ENCODE peak calls at places on chromosomes 6 and 20, in five cellular contexts. R is AG10803, C is PC-9, L is nephron progenitor cell, S is thyroid gland. F is an unnamed sample.

GRCh38 chr6:170026272-170027110 is 264.4 kb downstream of the DLL1 start:
- DNase-seq in R (no peak), C (peak; percentile 76), L (no peak), S (peak; percentile 93), F (peak; percentile 96)

GRCh38 chr20:48025661-48026060 is 240.4 kb upstream of the SULF2 start:
- DNase-seq in R (peak; percentile 72), C (no peak), L (no peak), S (no peak), F (peak; percentile 49)

GRCh38 chr6:131960371-131961133 is 9.4 kb upstream of the CCN2 start:
- DNase-seq in R (peak; percentile 53), C (no peak), L (no peak), S (no peak), F (no peak)

GRCh38 chr6:142378138-142378875 is 76.5 kb downstream of the ADGRG6 start:
- DNase-seq in R (peak; percentile 88), C (peak; percentile 34), L (no peak), S (peak; percentile 17), F (peak; percentile 48)

GRCh38 chr6:84764332-84765049 is at the start of gene TBX18:
- DNase-seq in R (peak; percentile 98), C (peak; percentile 32), L (peak; percentile 95), S (peak; percentile 65), F (peak; percentile 94)

GRCh38 chr20:48738399-48739304 is 89.1 kb downstream of the PREX1 start:
- DNase-seq in R (no peak), C (no peak), L (no peak), S (no peak), F (no peak)

GRCh38 chr6:20404641-20405032 is 3.0 kb downstream of the E2F3 start:
- DNase-seq in R (peak; percentile 68), C (peak; percentile 41), L (peak; percentile 61), S (peak; percentile 66), F (peak; percentile 81)

GRCh38 chr6:22006795-22007194 is 290.0 kb downstream of the PRL start:
- DNase-seq in R (no peak), C (no peak), L (no peak), S (no peak), F (no peak)

GRCh38 chr6:36155662-36156061 is 25.3 kb downstream of the MAPK13 start:
- DNase-seq in R (no peak), C (no peak), L (no peak), S (no peak), F (no peak)

GRCh38 chr6:148269386-148269785 is 73.3 kb upstream of the SASH1 start:
- DNase-seq in R (no peak), C (no peak), L (no peak), S (no peak), F (no peak)

GRCh38 chr6:128918886-128919285 is 35.9 kb downstream of the LAMA2 start:
- DNase-seq in R (no peak), C (no peak), L (no peak), S (no peak), F (no peak)

GRCh38 chr20:22341508-22341907 is 242.9 kb downstream of the FOXA2 start:
- DNase-seq in R (peak; percentile 4), C (peak; percentile 35), L (no peak), S (no peak), F (peak; percentile 55)

GRCh38 chr6:43956478-43956877 is 170.8 kb downstream of the MRPL14 start:
- DNase-seq in R (no peak), C (no peak), L (no peak), S (no peak), F (no peak)

GRCh38 chr6:31878222-31878621 is 575 bp downstream of the SLC44A4 start:
- DNase-seq in R (no peak), C (no peak), L (no peak), S (no peak), F (no peak)

GRCh38 chr20:24968278-24968677 is 19.2 kb downstream of the CST7 start:
- DNase-seq in R (no peak), C (no peak), L (no peak), S (no peak), F (no peak)

GRCh38 chr6:74657033-74657432 is 548.8 kb downstream of the COL12A1 start:
- DNase-seq in R (peak; percentile 98), C (no peak), L (no peak), S (no peak), F (no peak)

GRCh38 chr20:3613821-3614440 is 49.3 kb downstream of the GFRA4 start:
- DNase-seq in R (peak; percentile 35), C (no peak), L (no peak), S (peak; percentile 51), F (peak; percentile 16)

GRCh38 chr6:131954775-131955107 is 3.6 kb upstream of the CCN2 start:
- DNase-seq in R (peak; percentile 81), C (peak; percentile 77), L (no peak), S (peak; percentile 70), F (peak; percentile 94)

GRCh38 chr20:58651823-58652605 is 931 bp downstream of the STX16 start:
- DNase-seq in R (peak; percentile 71), C (peak; percentile 40), L (peak; percentile 41), S (peak; percentile 46), F (peak; percentile 80)
- TF ChIP-seq CTCF in R (peak; percentile 22), C (no peak), L (no peak), S (no peak), F (peak; percentile 24)

GRCh38 chr20:46563170-46563847 is 12.9 kb upstream of the OCSTAMP start:
- DNase-seq in R (no peak), C (no peak), L (peak; percentile 37), S (no peak), F (no peak)
- TF ChIP-seq CTCF in R (no peak), C (no peak), L (no peak), S (no peak), F (no peak)

GRCh38 chr20:9374068-9374467 is 140.3 kb upstream of the LAMP5 start:
- DNase-seq in R (no peak), C (no peak), L (no peak), S (no peak), F (no peak)

GRCh38 chr20:9363673-9364072 is 150.7 kb upstream of the LAMP5 start:
- DNase-seq in R (no peak), C (no peak), L (no peak), S (no peak), F (peak; percentile 56)

GRCh38 chr20:9374480-9374879 is 139.9 kb upstream of the LAMP5 start:
- DNase-seq in R (no peak), C (no peak), L (no peak), S (no peak), F (no peak)

GRCh38 chr20:9369557-9369956 is 144.8 kb upstream of the LAMP5 start:
- DNase-seq in R (no peak), C (no peak), L (no peak), S (no peak), F (no peak)

DNA sequence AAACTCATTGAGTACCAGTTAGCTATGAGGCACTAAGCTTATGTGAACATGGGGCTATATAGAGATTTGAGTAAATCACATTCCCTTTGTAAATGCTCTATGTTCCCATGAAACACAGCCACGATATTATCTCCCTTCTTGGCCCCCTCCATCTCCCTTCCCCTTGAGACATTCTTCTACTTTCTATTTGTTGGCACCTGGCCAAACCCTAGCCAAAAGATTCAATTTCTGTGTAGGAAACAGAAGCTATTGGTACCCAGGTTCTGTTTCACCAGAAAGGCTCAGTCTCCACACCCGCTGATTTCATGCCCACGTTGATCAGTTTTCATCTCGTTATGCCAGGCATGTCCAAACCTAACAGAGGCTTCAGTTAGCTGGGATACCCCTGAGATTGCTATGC is 145.5 kb upstream of the LAMP5 start:
- DNase-seq in R (no peak), C (no peak), L (no peak), S (peak; percentile 14), F (no peak)
- TF ChIP-seq CTCF in R (no peak), C (no peak), L (no peak), S (no peak), F (no peak)

GRCh38 chr6:188821-189655 is 103.2 kb upstream of the DUSP22 start:
- DNase-seq in R (peak; percentile 54), C (peak; percentile 86), L (peak; percentile 85), S (peak; percentile 91), F (peak; percentile 88)
- TF ChIP-seq CTCF in R (peak; percentile 70), C (peak; percentile 75), L (peak; percentile 89), S (peak; percentile 85), F (peak; percentile 95)

GRCh38 chr6:108623995-108624394 is 63.3 kb downstream of the FOXO3 start:
- DNase-seq in R (no peak), C (no peak), L (no peak), S (no peak), F (no peak)

GRCh38 chr6:108626777-108627176 is 66.1 kb downstream of the FOXO3 start:
- DNase-seq in R (no peak), C (no peak), L (no peak), S (no peak), F (no peak)

GRCh38 chr6:108621117-108621516 is 60.4 kb downstream of the FOXO3 start:
- DNase-seq in R (peak; percentile 75), C (no peak), L (no peak), S (no peak), F (peak; percentile 83)

GRCh38 chr6:108619431-108620197 is 58.9 kb downstream of the FOXO3 start:
- DNase-seq in R (no peak), C (no peak), L (no peak), S (no peak), F (peak; percentile 68)

DNA sequence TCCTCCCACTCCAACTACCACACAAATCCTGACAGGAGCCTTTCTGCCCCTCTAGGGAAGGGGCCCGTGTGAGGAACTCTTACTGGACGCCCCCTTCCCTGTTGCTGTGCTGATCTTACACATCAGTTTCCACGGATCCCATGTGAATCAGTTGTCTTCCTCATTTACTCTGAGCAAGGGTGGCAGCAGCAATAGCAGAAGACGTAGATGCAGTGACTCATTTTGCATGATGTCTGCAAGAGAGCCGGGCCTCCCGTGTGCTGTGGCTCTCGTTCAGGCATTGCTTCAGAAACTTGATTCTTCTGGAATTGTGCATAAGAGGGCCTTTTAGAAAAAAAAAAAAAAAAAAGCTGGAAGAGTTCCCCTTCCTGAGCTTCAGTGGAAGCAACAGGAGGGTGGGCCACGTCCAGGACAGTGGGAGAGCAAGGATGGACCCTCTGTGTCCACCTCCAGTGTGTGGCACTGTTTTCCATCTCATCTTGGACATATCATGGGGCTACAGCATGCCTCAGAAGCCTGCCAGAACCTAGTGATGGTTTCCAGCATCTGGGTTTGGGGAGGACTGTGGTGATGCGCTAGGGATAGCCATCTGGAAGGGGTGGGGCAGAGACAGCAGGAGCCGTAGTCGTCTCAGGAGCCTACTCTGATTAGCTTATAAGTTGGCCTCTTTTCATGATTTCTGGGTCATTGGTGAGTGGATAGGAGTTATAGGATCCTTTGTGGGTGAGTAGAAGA is 62.1 kb downstream of the FOXO3 start:
- DNase-seq in R (peak; percentile 94), C (no peak), L (no peak), S (no peak), F (peak; percentile 87)
- TF ChIP-seq CTCF in R (peak; percentile 40), C (no peak), L (no peak), S (no peak), F (no peak)

GRCh38 chr6:157982580-157983438 is 1.1 kb downstream of the SYNJ2 start:
- DNase-seq in R (peak; percentile 54), C (no peak), L (no peak), S (peak; percentile 22), F (no peak)
- TF ChIP-seq CTCF in R (peak; percentile 66), C (peak; percentile 39), L (no peak), S (no peak), F (peak; percentile 16)

GRCh38 chr6:157019115-157019628 is 242.0 kb downstream of the ARID1B start:
- DNase-seq in R (peak; percentile 22), C (no peak), L (no peak), S (no peak), F (no peak)
- TF ChIP-seq CTCF in R (no peak), C (no peak), L (no peak), S (no peak), F (no peak)

F was measured in epithelial cell of esophagus.